ENCODE peak calls at places on chromosomes 7 and 10, in nine cellular contexts. One of them, this sample, is unnamed.

GRCh38 chr10:70135046-70135445 is 2.4 kb upstream of the AIFM2 start:
- DNase-seq in breast epithelium: no peak
- DNase-seq in pancreas: no peak
- DNase-seq in brain microvascular endothelial cell: no peak
- DNase-seq in gastrocnemius medialis: no peak
- DNase-seq in uterus: no peak
- DNase-seq in GM23338: no peak
- DNase-seq in HCT116: no peak
- DNase-seq in fibroblast of lung: no peak
- DNase-seq in this sample: no peak

GRCh38 chr7:44796034-44796503 is 412 bp upstream of the PPIA start:
- DNase-seq in breast epithelium: peak; percentile 49
- DNase-seq in pancreas: no peak
- DNase-seq in brain microvascular endothelial cell: no peak
- DNase-seq in gastrocnemius medialis: no peak
- DNase-seq in uterus: no peak
- DNase-seq in GM23338: peak; percentile 89
- DNase-seq in HCT116: peak; percentile 16
- DNase-seq in fibroblast of lung: peak; percentile 45
- DNase-seq in this sample: no peak

GRCh38 chr10:72270607-72271281 is 3.0 kb upstream of the DDIT4 start:
- DNase-seq in breast epithelium: no peak
- DNase-seq in pancreas: no peak
- DNase-seq in brain microvascular endothelial cell: no peak
- DNase-seq in gastrocnemius medialis: no peak
- DNase-seq in uterus: no peak
- DNase-seq in GM23338: no peak
- DNase-seq in HCT116: no peak
- DNase-seq in fibroblast of lung: no peak
- DNase-seq in this sample: no peak

GRCh38 chr7:157795631-157796030 is 458.8 kb downstream of the DNAJB6 start:
- DNase-seq in breast epithelium: no peak
- DNase-seq in pancreas: no peak
- DNase-seq in brain microvascular endothelial cell: no peak
- DNase-seq in gastrocnemius medialis: no peak
- DNase-seq in uterus: no peak
- DNase-seq in GM23338: no peak
- DNase-seq in HCT116: no peak
- DNase-seq in fibroblast of lung: no peak
- DNase-seq in this sample: no peak

GRCh38 chr7:153567426-153567825 is 484.8 kb upstream of the DPP6 start:
- DNase-seq in breast epithelium: peak; percentile 40
- DNase-seq in pancreas: no peak
- DNase-seq in brain microvascular endothelial cell: no peak
- DNase-seq in gastrocnemius medialis: peak; percentile 18
- DNase-seq in uterus: peak; percentile 93
- DNase-seq in GM23338: no peak
- DNase-seq in HCT116: no peak
- DNase-seq in fibroblast of lung: no peak
- DNase-seq in this sample: no peak

GRCh38 chr10:72171175-72171630 is 44.6 kb upstream of the ANAPC16 start:
- DNase-seq in breast epithelium: peak; percentile 79
- DNase-seq in pancreas: no peak
- DNase-seq in brain microvascular endothelial cell: peak; percentile 81
- DNase-seq in gastrocnemius medialis: no peak
- DNase-seq in uterus: no peak
- DNase-seq in GM23338: no peak
- DNase-seq in HCT116: peak; percentile 92
- DNase-seq in fibroblast of lung: peak; percentile 77
- DNase-seq in this sample: no peak

GRCh38 chr10:104391150-104391968 is 37.7 kb downstream of the CFAP58 start:
- DNase-seq in breast epithelium: no peak
- DNase-seq in pancreas: no peak
- DNase-seq in brain microvascular endothelial cell: no peak
- DNase-seq in gastrocnemius medialis: no peak
- DNase-seq in uterus: no peak
- DNase-seq in GM23338: no peak
- DNase-seq in HCT116: peak; percentile 51
- DNase-seq in fibroblast of lung: peak; percentile 2
- DNase-seq in this sample: no peak

GRCh38 chr7:42380411-42380810 is 143.4 kb upstream of the GLI3 start:
- DNase-seq in breast epithelium: no peak
- DNase-seq in pancreas: no peak
- DNase-seq in brain microvascular endothelial cell: no peak
- DNase-seq in gastrocnemius medialis: no peak
- DNase-seq in uterus: no peak
- DNase-seq in GM23338: no peak
- DNase-seq in HCT116: no peak
- DNase-seq in fibroblast of lung: peak; percentile 57
- DNase-seq in this sample: no peak

GRCh38 chr7:607938-608337 is 88.3 kb upstream of the PDGFA start:
- DNase-seq in breast epithelium: no peak
- DNase-seq in pancreas: no peak
- DNase-seq in brain microvascular endothelial cell: no peak
- DNase-seq in gastrocnemius medialis: no peak
- DNase-seq in uterus: no peak
- DNase-seq in GM23338: no peak
- DNase-seq in HCT116: no peak
- DNase-seq in fibroblast of lung: no peak
- DNase-seq in this sample: no peak

GRCh38 chr7:33129806-33130153 is 416 bp downstream of the BBS9 start:
- DNase-seq in breast epithelium: no peak
- DNase-seq in pancreas: no peak
- DNase-seq in brain microvascular endothelial cell: no peak
- DNase-seq in gastrocnemius medialis: no peak
- DNase-seq in uterus: no peak
- DNase-seq in GM23338: no peak
- DNase-seq in HCT116: no peak
- DNase-seq in fibroblast of lung: no peak
- DNase-seq in this sample: no peak

GRCh38 chr10:69963835-69964710 is 88.6 kb upstream of the MACROH2A2 start:
- DNase-seq in breast epithelium: no peak
- DNase-seq in pancreas: no peak
- DNase-seq in brain microvascular endothelial cell: no peak
- DNase-seq in gastrocnemius medialis: no peak
- DNase-seq in uterus: no peak
- DNase-seq in GM23338: no peak
- DNase-seq in HCT116: no peak
- DNase-seq in fibroblast of lung: no peak
- DNase-seq in this sample: no peak

GRCh38 chr7:1713502-1714484 is 43.7 kb downstream of the ELFN1 start:
- DNase-seq in breast epithelium: no peak
- DNase-seq in pancreas: peak; percentile 69
- DNase-seq in brain microvascular endothelial cell: no peak
- DNase-seq in gastrocnemius medialis: peak; percentile 26
- DNase-seq in uterus: no peak
- DNase-seq in GM23338: peak; percentile 73
- DNase-seq in HCT116: no peak
- DNase-seq in fibroblast of lung: no peak
- DNase-seq in this sample: no peak

GRCh38 chr10:113549856-113550255 is 3.0 kb upstream of the HABP2 start:
- DNase-seq in breast epithelium: no peak
- DNase-seq in pancreas: no peak
- DNase-seq in brain microvascular endothelial cell: no peak
- DNase-seq in gastrocnemius medialis: no peak
- DNase-seq in uterus: no peak
- DNase-seq in GM23338: no peak
- DNase-seq in HCT116: no peak
- DNase-seq in fibroblast of lung: no peak
- DNase-seq in this sample: no peak

GRCh38 chr7:104980969-104981670 is 32.9 kb upstream of the KMT2E start:
- DNase-seq in breast epithelium: no peak
- DNase-seq in pancreas: no peak
- DNase-seq in brain microvascular endothelial cell: no peak
- DNase-seq in gastrocnemius medialis: no peak
- DNase-seq in uterus: no peak
- DNase-seq in GM23338: peak; percentile 86
- DNase-seq in HCT116: peak; percentile 54
- DNase-seq in fibroblast of lung: peak; percentile 71
- DNase-seq in this sample: no peak

GRCh38 chr7:6160191-6160623 is 112.2 kb downstream of the CYTH3 start:
- DNase-seq in breast epithelium: peak; percentile 21
- DNase-seq in pancreas: no peak
- DNase-seq in brain microvascular endothelial cell: peak; percentile 39
- DNase-seq in gastrocnemius medialis: peak; percentile 70
- DNase-seq in uterus: peak; percentile 79
- DNase-seq in GM23338: peak; percentile 83
- DNase-seq in HCT116: no peak
- DNase-seq in fibroblast of lung: peak; percentile 82
- DNase-seq in this sample: peak; percentile 41

GRCh38 chr10:76631054-76631453 is 1006.6 kb downstream of the KCNMA1 start:
- DNase-seq in breast epithelium: no peak
- DNase-seq in pancreas: no peak
- DNase-seq in brain microvascular endothelial cell: no peak
- DNase-seq in gastrocnemius medialis: no peak
- DNase-seq in uterus: no peak
- DNase-seq in GM23338: no peak
- DNase-seq in HCT116: no peak
- DNase-seq in fibroblast of lung: no peak
- DNase-seq in this sample: no peak

GRCh38 chr7:121605297-121605640 is 209.2 kb upstream of the FAM3C start:
- DNase-seq in breast epithelium: no peak
- DNase-seq in pancreas: no peak
- DNase-seq in brain microvascular endothelial cell: peak; percentile 45
- DNase-seq in gastrocnemius medialis: no peak
- DNase-seq in uterus: no peak
- DNase-seq in GM23338: no peak
- DNase-seq in HCT116: no peak
- DNase-seq in fibroblast of lung: peak; percentile 7
- DNase-seq in this sample: no peak

GRCh38 chr10:114174462-114175190 is 623 bp upstream of the CCDC186 start:
- DNase-seq in breast epithelium: peak; percentile 70
- DNase-seq in pancreas: no peak
- DNase-seq in brain microvascular endothelial cell: peak; percentile 24
- DNase-seq in gastrocnemius medialis: peak; percentile 77
- DNase-seq in uterus: peak; percentile 45
- DNase-seq in GM23338: peak; percentile 45
- DNase-seq in HCT116: no peak
- DNase-seq in fibroblast of lung: peak; percentile 69
- DNase-seq in this sample: no peak

GRCh38 chr10:64041185-64041988 is 520.2 kb downstream of the REEP3 start:
- DNase-seq in breast epithelium: peak; percentile 43
- DNase-seq in pancreas: peak; percentile 86
- DNase-seq in brain microvascular endothelial cell: peak; percentile 59
- DNase-seq in gastrocnemius medialis: peak; percentile 54
- DNase-seq in uterus: peak; percentile 39
- DNase-seq in GM23338: peak; percentile 93
- DNase-seq in HCT116: peak; percentile 68
- DNase-seq in fibroblast of lung: peak; percentile 75
- DNase-seq in this sample: peak; percentile 11

GRCh38 chr10:97333601-97334369 is 744 bp downstream of the FRAT2 start:
- DNase-seq in breast epithelium: no peak
- DNase-seq in pancreas: peak; percentile 73
- DNase-seq in brain microvascular endothelial cell: peak; percentile 38
- DNase-seq in gastrocnemius medialis: peak; percentile 30
- DNase-seq in uterus: no peak
- DNase-seq in GM23338: peak; percentile 48
- DNase-seq in HCT116: no peak
- DNase-seq in fibroblast of lung: peak; percentile 49
- DNase-seq in this sample: no peak

GRCh38 chr7:38398725-38399321 is 125.4 kb upstream of the TARP start:
- DNase-seq in breast epithelium: no peak
- DNase-seq in pancreas: peak; percentile 78
- DNase-seq in brain microvascular endothelial cell: peak; percentile 37
- DNase-seq in gastrocnemius medialis: no peak
- DNase-seq in uterus: peak; percentile 36
- DNase-seq in GM23338: peak; percentile 73
- DNase-seq in HCT116: peak; percentile 33
- DNase-seq in fibroblast of lung: peak; percentile 56
- DNase-seq in this sample: peak; percentile 8

GRCh38 chr7:81549484-81550016 is 220.3 kb downstream of the HGF start:
- DNase-seq in breast epithelium: no peak
- DNase-seq in pancreas: no peak
- DNase-seq in brain microvascular endothelial cell: no peak
- DNase-seq in gastrocnemius medialis: no peak
- DNase-seq in uterus: no peak
- DNase-seq in GM23338: peak; percentile 61
- DNase-seq in HCT116: no peak
- DNase-seq in fibroblast of lung: no peak
- DNase-seq in this sample: no peak

GRCh38 chr7:19268737-19269136 is 123.5 kb upstream of the FERD3L start:
- DNase-seq in breast epithelium: no peak
- DNase-seq in pancreas: no peak
- DNase-seq in brain microvascular endothelial cell: no peak
- DNase-seq in gastrocnemius medialis: no peak
- DNase-seq in uterus: no peak
- DNase-seq in GM23338: no peak
- DNase-seq in HCT116: no peak
- DNase-seq in fibroblast of lung: peak; percentile 50
- DNase-seq in this sample: no peak

GRCh38 chr7:84631913-84632312 is 437.3 kb upstream of the SEMA3A start:
- DNase-seq in breast epithelium: no peak
- DNase-seq in pancreas: no peak
- DNase-seq in brain microvascular endothelial cell: no peak
- DNase-seq in gastrocnemius medialis: no peak
- DNase-seq in uterus: no peak
- DNase-seq in GM23338: no peak
- DNase-seq in HCT116: no peak
- DNase-seq in fibroblast of lung: no peak
- DNase-seq in this sample: no peak
- H3K27ac ChIP-seq in breast epithelium: no peak overlapping the region
- H3K27ac ChIP-seq in pancreas: no peak overlapping the region
- H3K27ac ChIP-seq in brain microvascular endothelial cell: no peak overlapping the region
- H3K27ac ChIP-seq in gastrocnemius medialis: no peak overlapping the region
- H3K27ac ChIP-seq in uterus: no peak overlapping the region
- H3K27ac ChIP-seq in GM23338: no peak overlapping the region
- H3K27ac ChIP-seq in HCT116: no peak overlapping the region
- H3K27ac ChIP-seq in fibroblast of lung: no peak overlapping the region
- H3K27ac ChIP-seq in this sample: no peak overlapping the region

GRCh38 chr7:100431286-100431735 is 1.7 kb downstream of the MEPCE start:
- DNase-seq in breast epithelium: no peak
- DNase-seq in pancreas: no peak
- DNase-seq in brain microvascular endothelial cell: no peak
- DNase-seq in gastrocnemius medialis: no peak
- DNase-seq in uterus: no peak
- DNase-seq in GM23338: no peak
- DNase-seq in HCT116: no peak
- DNase-seq in fibroblast of lung: no peak
- DNase-seq in this sample: no peak
- H3K27ac ChIP-seq in breast epithelium: peak overlapping the region; percentile 100
- H3K27ac ChIP-seq in pancreas: no peak overlapping the region
- H3K27ac ChIP-seq in brain microvascular endothelial cell: no peak overlapping the region
- H3K27ac ChIP-seq in gastrocnemius medialis: peak overlapping the region; percentile 44
- H3K27ac ChIP-seq in uterus: no peak overlapping the region
- H3K27ac ChIP-seq in GM23338: no peak overlapping the region
- H3K27ac ChIP-seq in HCT116: peak overlapping the region; percentile 99
- H3K27ac ChIP-seq in fibroblast of lung: no peak overlapping the region
- H3K27ac ChIP-seq in this sample: peak overlapping the region; percentile 100

GRCh38 chr10:95545981-95546380 is 15.2 kb downstream of the SORBS1 start:
- DNase-seq in breast epithelium: no peak
- DNase-seq in pancreas: no peak
- DNase-seq in brain microvascular endothelial cell: no peak
- DNase-seq in gastrocnemius medialis: no peak
- DNase-seq in uterus: no peak
- DNase-seq in GM23338: no peak
- DNase-seq in HCT116: no peak
- DNase-seq in fibroblast of lung: no peak
- DNase-seq in this sample: no peak
- H3K27ac ChIP-seq in breast epithelium: no peak overlapping the region
- H3K27ac ChIP-seq in pancreas: no peak overlapping the region
- H3K27ac ChIP-seq in brain microvascular endothelial cell: no peak overlapping the region
- H3K27ac ChIP-seq in gastrocnemius medialis: peak overlapping the region; percentile 76
- H3K27ac ChIP-seq in uterus: no peak overlapping the region
- H3K27ac ChIP-seq in GM23338: no peak overlapping the region
- H3K27ac ChIP-seq in HCT116: no peak overlapping the region
- H3K27ac ChIP-seq in fibroblast of lung: no peak overlapping the region
- H3K27ac ChIP-seq in this sample: no peak overlapping the region

GRCh38 chr10:133022784-133023115 is 65.0 kb upstream of the ADGRA1 start:
- DNase-seq in breast epithelium: no peak
- DNase-seq in pancreas: no peak
- DNase-seq in brain microvascular endothelial cell: no peak
- DNase-seq in gastrocnemius medialis: no peak
- DNase-seq in uterus: no peak
- DNase-seq in GM23338: no peak
- DNase-seq in HCT116: no peak
- DNase-seq in fibroblast of lung: no peak
- DNase-seq in this sample: no peak
- H3K27ac ChIP-seq in breast epithelium: no peak overlapping the region
- H3K27ac ChIP-seq in pancreas: no peak overlapping the region
- H3K27ac ChIP-seq in brain microvascular endothelial cell: no peak overlapping the region
- H3K27ac ChIP-seq in gastrocnemius medialis: no peak overlapping the region
- H3K27ac ChIP-seq in uterus: no peak overlapping the region
- H3K27ac ChIP-seq in GM23338: no peak overlapping the region
- H3K27ac ChIP-seq in HCT116: no peak overlapping the region
- H3K27ac ChIP-seq in fibroblast of lung: no peak overlapping the region
- H3K27ac ChIP-seq in this sample: no peak overlapping the region